ENCODE peak calls at places on chromosomes 2 and 18, in ten cellular contexts. One of them, this sample, is unnamed.

GRCh38 chr2:208379192-208379591 is 27.4 kb upstream of the PTH2R start:
- DNase-seq in NCI-H524: no peak
- DNase-seq in astrocyte of the spinal cord: no peak
- DNase-seq in SW480: no peak
- DNase-seq in NCI-H510A: no peak
- DNase-seq in substantia nigra: no peak
- DNase-seq in effector memory CD4-positive, alpha-beta T cell: no peak
- DNase-seq in activated naive CD4-positive, alpha-beta T cell treated with anti-CD3 and anti-CD28 coated beads for 36 hours: no peak
- DNase-seq in B cell: no peak
- DNase-seq in head of caudate nucleus: no peak
- DNase-seq in this sample: no peak

GRCh38 chr2:200454839-200455801 is 54.7 kb downstream of the KCTD18 start:
- DNase-seq in NCI-H524: no peak
- DNase-seq in astrocyte of the spinal cord: peak
- DNase-seq in SW480: no peak
- DNase-seq in NCI-H510A: no peak
- DNase-seq in substantia nigra: no peak
- DNase-seq in effector memory CD4-positive, alpha-beta T cell: no peak
- DNase-seq in activated naive CD4-positive, alpha-beta T cell treated with anti-CD3 and anti-CD28 coated beads for 36 hours: no peak
- DNase-seq in B cell: no peak
- DNase-seq in head of caudate nucleus: no peak
- DNase-seq in this sample: no peak

GRCh38 chr2:177024760-177025159 is 187.8 kb upstream of the HNRNPA3 start:
- DNase-seq in NCI-H524: no peak
- DNase-seq in astrocyte of the spinal cord: no peak
- DNase-seq in SW480: no peak
- DNase-seq in NCI-H510A: no peak
- DNase-seq in substantia nigra: no peak
- DNase-seq in effector memory CD4-positive, alpha-beta T cell: no peak
- DNase-seq in activated naive CD4-positive, alpha-beta T cell treated with anti-CD3 and anti-CD28 coated beads for 36 hours: no peak
- DNase-seq in B cell: no peak
- DNase-seq in head of caudate nucleus: no peak
- DNase-seq in this sample: no peak

GRCh38 chr18:79949571-79950439 is 1.6 kb downstream of the SLC66A2 start:
- DNase-seq in NCI-H524: no peak
- DNase-seq in astrocyte of the spinal cord: no peak
- DNase-seq in SW480: no peak
- DNase-seq in NCI-H510A: no peak
- DNase-seq in substantia nigra: no peak
- DNase-seq in effector memory CD4-positive, alpha-beta T cell: no peak
- DNase-seq in activated naive CD4-positive, alpha-beta T cell treated with anti-CD3 and anti-CD28 coated beads for 36 hours: peak
- DNase-seq in B cell: peak
- DNase-seq in head of caudate nucleus: peak
- DNase-seq in this sample: peak

GRCh38 chr18:58054041-58054733 is 10.2 kb downstream of the NEDD4L start:
- DNase-seq in NCI-H524: no peak
- DNase-seq in astrocyte of the spinal cord: peak
- DNase-seq in SW480: peak
- DNase-seq in NCI-H510A: no peak
- DNase-seq in substantia nigra: no peak
- DNase-seq in effector memory CD4-positive, alpha-beta T cell: no peak
- DNase-seq in activated naive CD4-positive, alpha-beta T cell treated with anti-CD3 and anti-CD28 coated beads for 36 hours: no peak
- DNase-seq in B cell: no peak
- DNase-seq in head of caudate nucleus: no peak
- DNase-seq in this sample: no peak

GRCh38 chr2:101306410-101306809 is 2.1 kb downstream of the RNF149 start:
- DNase-seq in NCI-H524: no peak
- DNase-seq in astrocyte of the spinal cord: no peak
- DNase-seq in SW480: no peak
- DNase-seq in NCI-H510A: no peak
- DNase-seq in substantia nigra: no peak
- DNase-seq in effector memory CD4-positive, alpha-beta T cell: no peak
- DNase-seq in activated naive CD4-positive, alpha-beta T cell treated with anti-CD3 and anti-CD28 coated beads for 36 hours: peak
- DNase-seq in B cell: no peak
- DNase-seq in head of caudate nucleus: no peak
- DNase-seq in this sample: no peak

GRCh38 chr2:42132066-42132965 is 36.8 kb upstream of the EML4 start:
- DNase-seq in NCI-H524: no peak
- DNase-seq in astrocyte of the spinal cord: peak
- DNase-seq in SW480: no peak
- DNase-seq in NCI-H510A: no peak
- DNase-seq in substantia nigra: no peak
- DNase-seq in effector memory CD4-positive, alpha-beta T cell: peak
- DNase-seq in activated naive CD4-positive, alpha-beta T cell treated with anti-CD3 and anti-CD28 coated beads for 36 hours: no peak
- DNase-seq in B cell: no peak
- DNase-seq in head of caudate nucleus: no peak
- DNase-seq in this sample: no peak

GRCh38 chr2:120013569-120014223 is 819 bp downstream of the EPB41L5 start:
- DNase-seq in NCI-H524: peak
- DNase-seq in astrocyte of the spinal cord: no peak
- DNase-seq in SW480: peak
- DNase-seq in NCI-H510A: peak
- DNase-seq in substantia nigra: no peak
- DNase-seq in effector memory CD4-positive, alpha-beta T cell: no peak
- DNase-seq in activated naive CD4-positive, alpha-beta T cell treated with anti-CD3 and anti-CD28 coated beads for 36 hours: no peak
- DNase-seq in B cell: no peak
- DNase-seq in head of caudate nucleus: no peak
- DNase-seq in this sample: no peak